ENCODE peak calls at places on chromosomes 3 and 15, in four cellular contexts. G, P, H and Z are unnamed samples.

GRCh38 chr3:38524141-38524739 is 28.1 kb downstream of the EXOG start:
- DNase-seq in P (no peak), H (no peak), G (no peak), Z (no peak)

GRCh38 chr15:101240364-101240763 is 11.5 kb downstream of the CHSY1 start:
- DNase-seq in H (no peak), P (peak; percentile 85), G (no peak), Z (no peak)

GRCh38 chr3:42263354-42264346 is 2.3 kb downstream of the CCK start:
- DNase-seq in G (no peak), H (no peak), P (no peak), Z (no peak)

GRCh38 chr3:65439641-65440040 is 599.1 kb downstream of the MAGI1 start:
- DNase-seq in G (no peak), H (no peak), P (peak; percentile 71), Z (peak; percentile 7)

GRCh38 chr15:82808634-82809041 is 790 bp upstream of the WHAMM start:
- DNase-seq in P (no peak), H (no peak), G (no peak), Z (no peak)

GRCh38 chr3:71454513-71455423 is 128.8 kb downstream of the FOXP1 start:
- DNase-seq in H (no peak), G (no peak), P (no peak), Z (no peak)

GRCh38 chr3:115272036-115272824 is 125.1 kb upstream of the ZBTB20 start:
- DNase-seq in G (no peak), P (peak; percentile 70), H (no peak), Z (no peak)

GRCh38 chr3:143221446-143221845 is 101.9 kb downstream of the CHST2 start:
- DNase-seq in P (no peak), H (no peak), G (no peak), Z (no peak)

GRCh38 chr15:70538278-70538677 is 225.1 kb downstream of the UACA start:
- DNase-seq in H (no peak), G (no peak), P (no peak), Z (no peak)

GRCh38 chr3:177341766-177342165 is 144.5 kb upstream of the TBL1XR1 start:
- DNase-seq in G (no peak), P (peak; percentile 78), H (no peak), Z (no peak)

GRCh38 chr3:154151969-154152368 is 30.8 kb downstream of the ARHGEF26 start:
- DNase-seq in P (peak; percentile 81), G (no peak), H (no peak), Z (no peak)

GRCh38 chr3:111714305-111714704 is 119.2 kb upstream of the ZBED2 start:
- DNase-seq in P (peak; percentile 52), H (no peak), G (no peak), Z (no peak)

GRCh38 chr3:124512881-124513609 is 217.2 kb upstream of the UMPS start:
- DNase-seq in P (no peak), H (no peak), G (no peak), Z (no peak)

GRCh38 chr3:186046838-186047237 is 62.1 kb downstream of the ETV5 start:
- DNase-seq in P (no peak), H (no peak), G (no peak), Z (no peak)

GRCh38 chr3:55320928-55321327 is 166.2 kb downstream of the WNT5A start:
- DNase-seq in H (no peak), G (no peak), P (no peak), Z (no peak)

GRCh38 chr15:58447244-58448010 is 15.6 kb downstream of the LIPC start:
- DNase-seq in P (peak; percentile 92), G (no peak), H (no peak), Z (no peak)

GRCh38 chr3:107431048-107431297 is 53.7 kb downstream of the CCDC54 start:
- DNase-seq in G (no peak), P (no peak), H (no peak), Z (no peak)

GRCh38 chr15:67692573-67692972 is 132.7 kb upstream of the SKOR1 start:
- DNase-seq in G (no peak), H (no peak), P (no peak), Z (no peak)

GRCh38 chr3:47578119-47578630 is 490 bp downstream of the CSPG5 start:
- DNase-seq in P (no peak), H (no peak), G (peak; percentile 51), Z (no peak)

GRCh38 chr3:102400142-102400541 is 34.7 kb upstream of the ZPLD1 start:
- DNase-seq in P (no peak), G (no peak), H (no peak), Z (no peak)

GRCh38 chr15:89627256-89627970 is 27.9 kb downstream of the KIF7 start:
- DNase-seq in G (no peak), H (no peak), P (no peak), Z (no peak)

GRCh38 chr3:45639044-45639392 is 44.5 kb downstream of the LIMD1 start:
- DNase-seq in H (no peak), P (no peak), G (no peak), Z (no peak)